ENCODE peak calls at places on chromosomes 4 and X, in four cellular contexts. I is fibroblast of pulmonary artery, H is kidney epithelial cell, F is foreskin fibroblast. T is an unnamed sample.

GRCh38 chr4:118826723-118827444 is 9.0 kb downstream of the SEC24D start:
- DNase-seq in I (no peak), H (no peak), F (no peak), T (no peak)

GRCh38 chr4:13543648-13544555 is at the start of gene NKX3-2:
- DNase-seq in I (no peak), H (no peak), F (peak), T (no peak)

GRCh38 chr4:1246901-1247810 is 1.8 kb downstream of the CTBP1 start:
- DNase-seq in I (no peak), H (no peak), F (no peak), T (no peak)

GRCh38 chr4:98505991-98506390 is 152.4 kb downstream of the TSPAN5 start:
- DNase-seq in I (no peak), H (no peak), F (no peak), T (no peak)

GRCh38 chrX:70592091-70592490 is 147.5 kb downstream of the DLG3 start:
- DNase-seq in I (peak), H (peak), F (peak), T (no peak)

GRCh38 chr4:132383571-132384199 is 765.4 kb upstream of the PCDH10 start:
- DNase-seq in I (peak), H (no peak), F (peak), T (no peak)

GRCh38 chr4:46390353-46391058 is 578 bp upstream of the GABRA2 start:
- DNase-seq in I (no peak), H (no peak), F (no peak), T (no peak)

GRCh38 chr4:183783933-183784622 is 121.0 kb upstream of the STOX2 start:
- DNase-seq in I (peak), H (no peak), F (peak), T (no peak)

GRCh38 chr4:70902577-70903281 is 560 bp downstream of the MOB1B start:
- DNase-seq in I (peak), H (no peak), F (no peak), T (no peak)

GRCh38 chr4:27366424-27366823 is 505.8 kb downstream of the STIM2 start:
- DNase-seq in I (peak), H (no peak), F (no peak), T (peak)

GRCh38 chr4:11488657-11489448 is 60.2 kb upstream of the HS3ST1 start:
- DNase-seq in I (no peak), H (no peak), F (no peak), T (no peak)

GRCh38 chr4:38311495-38311894 is 351.3 kb downstream of the PTTG2 start:
- DNase-seq in I (no peak), H (no peak), F (no peak), T (no peak)

GRCh38 chr4:127708985-127709384 is 21.2 kb upstream of the SLC25A31 start:
- DNase-seq in I (peak), H (peak), F (peak), T (peak)

GRCh38 chrX:4397471-4397870 is 684.0 kb upstream of the PRKX start:
- DNase-seq in I (no peak), H (no peak), F (no peak), T (peak)

GRCh38 chrX:13499736-13500135 is 69.7 kb upstream of the EGFL6 start:
- DNase-seq in I (no peak), H (no peak), F (no peak), T (no peak)

GRCh38 chrX:42127563-42127962 is 204.2 kb upstream of the CASK start:
- DNase-seq in I (no peak), H (no peak), F (no peak), T (no peak)

GRCh38 chr4:36215627-36216026 is 28.7 kb downstream of the ARAP2 start:
- DNase-seq in I (no peak), H (no peak), F (no peak), T (no peak)

GRCh38 chr4:171594293-171594692 is 218.9 kb upstream of the GALNTL6 start:
- DNase-seq in I (no peak), H (no peak), F (no peak), T (no peak)

GRCh38 chr4:22237155-22237751 is 278.6 kb downstream of the ADGRA3 start:
- DNase-seq in I (peak), H (no peak), F (no peak), T (no peak)

GRCh38 chr4:175953960-175954521 is 111.6 kb upstream of the WDR17 start:
- DNase-seq in I (no peak), H (no peak), F (no peak), T (no peak)

GRCh38 chrX:41605144-41605543 is 83.6 kb upstream of the GPR34 start:
- DNase-seq in I (no peak), H (no peak), F (no peak), T (no peak)

GRCh38 chr4:108834167-108834566 is 71.3 kb upstream of the ETNPPL start:
- DNase-seq in I (peak), H (peak), F (peak), T (peak)

GRCh38 chr4:139084425-139085093 is 69.0 kb downstream of the NOCT start:
- DNase-seq in I (peak), H (no peak), F (no peak), T (no peak)

GRCh38 chr4:828641-829271 is 2.8 kb upstream of the CPLX1 start:
- DNase-seq in I (peak), H (no peak), F (peak), T (no peak)

GRCh38 chrX:46627700-46628405 is 54.3 kb downstream of the CHST7 start:
- DNase-seq in I (peak), H (no peak), F (no peak), T (no peak)

GRCh38 chrX:10519761-10520160 is 100.6 kb downstream of the MID1 start:
- DNase-seq in I (peak), H (no peak), F (no peak), T (no peak)

GRCh38 chrX:22134681-22135080 is 102.6 kb downstream of the PHEX start:
- DNase-seq in I (peak), H (peak), F (peak), T (peak)

GRCh38 chrX:22141061-22141460 is 108.9 kb downstream of the PHEX start:
- DNase-seq in I (no peak), H (no peak), F (no peak), T (no peak)

GRCh38 chrX:22135994-22136684 is 104.0 kb downstream of the PHEX start:
- DNase-seq in I (peak), H (no peak), F (peak), T (peak)

GRCh38 chrX:22135171-22135711 is 103.1 kb downstream of the PHEX start:
- DNase-seq in I (peak), H (peak), F (peak), T (peak)

DNA sequence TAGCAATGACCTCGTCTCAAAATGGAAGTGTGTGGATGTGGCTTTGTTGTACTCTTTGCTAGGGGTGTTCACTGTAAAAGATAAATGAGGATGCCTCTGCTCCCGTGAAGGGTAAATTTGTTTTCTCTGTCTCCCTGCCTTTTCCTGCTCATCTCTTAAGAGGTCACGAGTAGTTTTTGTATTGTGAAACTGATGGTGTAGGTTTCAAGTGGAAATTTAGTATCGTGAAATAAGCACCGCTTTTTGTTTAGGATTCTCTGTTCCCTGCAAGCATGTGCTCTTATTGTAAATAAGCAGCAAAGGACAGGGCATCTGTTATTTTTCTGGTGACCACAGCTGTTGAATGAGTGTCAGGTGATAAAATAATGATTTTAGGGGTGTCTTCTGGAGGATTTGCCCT is 104.6 kb downstream of the PHEX start:
- DNase-seq in I (no peak), H (no peak), F (no peak), T (no peak)
- H3K4me3 ChIP-seq in I (no peak), H (no peak), F (peak), T (no peak)

DNA sequence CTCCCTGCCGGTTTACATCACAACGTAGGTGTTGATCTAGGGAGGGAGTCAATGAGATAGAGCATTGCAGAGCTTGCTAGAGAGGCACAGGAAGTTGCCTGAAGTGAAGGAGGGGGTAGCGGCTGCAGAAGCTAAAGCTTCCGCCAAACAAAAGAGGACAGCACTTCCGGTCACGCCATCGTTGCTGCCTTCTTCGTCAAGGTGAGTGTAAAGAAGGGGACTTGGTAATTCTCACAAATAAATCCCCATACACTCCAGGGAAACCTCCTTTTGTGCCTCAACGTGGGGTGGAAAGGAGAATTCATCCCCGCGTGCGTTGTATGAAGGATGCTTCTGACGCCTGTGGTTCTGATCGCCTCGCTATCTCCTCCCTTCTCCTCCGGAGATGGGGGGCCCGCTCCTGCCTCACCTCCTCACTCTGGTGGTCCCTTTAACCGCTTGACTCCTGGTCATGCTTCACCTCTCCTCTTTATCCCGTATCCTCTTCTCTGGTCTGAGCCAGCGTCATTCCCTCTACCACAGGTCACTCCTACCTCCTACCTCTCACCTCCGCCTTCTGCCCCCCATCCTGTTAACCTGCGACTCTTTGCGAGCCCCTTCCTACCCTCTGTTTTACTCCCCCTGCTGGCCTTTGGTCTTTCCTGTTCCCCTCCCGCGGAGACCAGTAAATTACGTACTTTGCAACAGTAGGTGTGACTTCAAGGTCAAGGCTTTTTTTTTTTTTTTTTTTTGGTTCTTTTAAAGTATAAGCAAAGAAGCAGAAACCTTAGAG is 59.9 kb downstream of the GSPT2 start:
- DNase-seq in I (peak), H (peak), F (peak), T (peak)
- TF ChIP-seq CTCF in I (peak), H (peak), F (peak), T (peak)

GRCh38 chrX:129780441-129781105 is 824 bp downstream of the SASH3 start:
- DNase-seq in I (no peak), H (no peak), F (no peak), T (no peak)
- H3K4me3 ChIP-seq in I (no peak), H (no peak), F (no peak), T (no peak)

DNA sequence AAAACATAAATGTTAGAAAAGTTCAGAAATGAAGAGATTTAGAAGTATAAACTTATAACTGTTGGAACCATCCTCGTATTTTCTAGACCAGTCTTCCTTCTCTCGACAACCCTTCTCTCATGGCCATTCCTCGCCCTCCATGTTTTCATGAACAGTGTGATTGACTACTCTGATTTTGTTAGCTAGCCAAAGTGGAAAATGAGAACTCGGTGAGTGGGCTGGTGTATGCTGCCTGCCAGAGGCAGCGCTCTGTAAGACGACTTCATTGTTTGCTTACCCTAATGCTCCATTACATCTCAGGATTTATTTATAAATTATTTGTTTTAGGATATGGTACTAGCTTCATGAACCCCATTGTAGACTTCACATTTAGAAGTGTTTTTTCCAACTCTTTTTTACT is 153.0 kb downstream of the CBR4 start:
- DNase-seq in I (no peak), H (no peak), F (no peak), T (no peak)
- TF ChIP-seq CTCF in I (no peak), H (no peak), F (no peak), T (no peak)

DNA sequence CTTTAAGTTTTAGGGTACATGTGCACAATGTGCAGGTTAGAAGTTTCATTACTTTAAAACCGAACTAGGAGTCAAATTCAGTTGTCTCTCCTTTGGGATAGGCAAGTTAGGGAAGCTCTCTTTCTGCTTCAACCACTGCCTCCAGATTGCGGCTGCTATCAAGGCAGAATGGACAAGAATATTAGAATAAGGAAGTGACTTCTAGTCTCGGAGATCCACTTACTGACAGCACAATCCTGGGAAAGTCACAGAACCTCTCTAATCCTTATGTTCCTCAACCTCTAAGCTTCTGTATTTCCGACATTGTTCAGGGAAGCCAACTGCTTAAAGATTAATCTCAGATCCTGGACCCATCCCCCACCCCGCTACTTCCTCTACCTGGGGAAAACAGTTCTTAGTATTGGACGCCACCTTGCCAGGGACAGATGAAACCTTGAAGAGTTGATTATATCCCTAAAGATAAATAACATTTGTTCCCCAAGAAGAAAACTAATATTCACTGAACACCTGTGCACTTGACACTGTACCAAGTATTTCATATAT is 2.1 kb downstream of the NUP62CL start:
- DNase-seq in I (no peak), H (no peak), F (no peak), T (no peak)
- H3K4me3 ChIP-seq in I (no peak), H (no peak), F (no peak), T (no peak)

GRCh38 chr4:40292313-40292759 is 42.8 kb upstream of the CHRNA9 start:
- DNase-seq in I (peak), H (no peak), F (peak), T (no peak)

GRCh38 chr4:40299704-40300336 is 35.3 kb upstream of the CHRNA9 start:
- DNase-seq in I (no peak), H (no peak), F (no peak), T (no peak)

GRCh38 chr4:40299126-40299525 is 36.0 kb upstream of the CHRNA9 start:
- DNase-seq in I (no peak), H (no peak), F (no peak), T (no peak)

GRCh38 chr4:40294339-40294738 is 40.8 kb upstream of the CHRNA9 start:
- DNase-seq in I (no peak), H (no peak), F (no peak), T (no peak)

GRCh38 chr4:40295572-40295971 is 39.6 kb upstream of the CHRNA9 start:
- DNase-seq in I (no peak), H (no peak), F (no peak), T (no peak)
- TF ChIP-seq CTCF in I (no peak), H (no peak), F (no peak), T (no peak)

GRCh38 chr4:73505567-73505966 is 24.0 kb downstream of the AFM start:
- DNase-seq in I (no peak), H (no peak), F (no peak), T (no peak)

GRCh38 chr4:73501664-73502265 is 20.2 kb downstream of the AFM start:
- DNase-seq in I (no peak), H (no peak), F (no peak), T (no peak)

GRCh38 chr4:73499996-73500765 is 18.6 kb downstream of the AFM start:
- DNase-seq in I (peak), H (no peak), F (no peak), T (no peak)
- H3K4me3 ChIP-seq in I (no peak), H (no peak), F (no peak), T (no peak)

GRCh38 chrX:2697741-2698294 is 6.7 kb downstream of the CD99 start:
- DNase-seq in I (no peak), H (no peak), F (no peak), T (no peak)

GRCh38 chrX:2694868-2695267 is 3.8 kb downstream of the CD99 start:
- DNase-seq in I (no peak), H (no peak), F (no peak), T (no peak)

GRCh38 chrX:2697306-2697705 is 6.2 kb downstream of the CD99 start:
- DNase-seq in I (no peak), H (no peak), F (no peak), T (no peak)

GRCh38 chrX:2698604-2699003 is 7.5 kb downstream of the CD99 start:
- DNase-seq in I (no peak), H (no peak), F (no peak), T (no peak)

DNA sequence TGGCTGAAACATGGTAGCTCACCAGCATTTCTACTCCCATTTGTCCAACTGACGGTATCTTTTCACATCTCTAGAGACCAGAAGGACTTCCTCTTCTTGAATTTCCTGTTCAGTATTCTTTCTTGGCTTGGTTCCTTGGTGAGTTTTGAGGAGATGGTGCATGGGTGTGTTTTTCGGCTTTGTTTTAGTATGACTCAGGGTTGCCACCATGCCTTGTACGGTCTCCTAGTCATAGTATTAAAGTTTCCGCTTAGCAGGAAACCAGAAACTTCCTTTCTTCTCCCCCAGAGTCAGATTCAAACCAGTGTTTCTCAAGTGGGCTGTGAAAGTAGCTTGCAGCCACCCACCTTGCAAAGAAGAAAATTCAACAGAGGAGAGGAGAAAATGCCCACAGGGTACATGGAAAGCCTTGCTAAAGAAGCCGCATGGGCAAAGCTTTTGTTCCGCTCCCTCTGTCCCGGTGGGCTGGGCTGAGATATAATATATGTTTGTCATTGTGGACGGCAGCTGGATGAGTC is 5.7 kb downstream of the CD99 start:
- DNase-seq in I (peak), H (no peak), F (peak), T (no peak)
- TF ChIP-seq CTCF in I (no peak), H (no peak), F (no peak), T (no peak)

GRCh38 chr4:81030061-81030616 is 369 bp upstream of the BMP3 start:
- DNase-seq in I (no peak), H (no peak), F (no peak), T (no peak)

GRCh38 chr4:81031389-81032173 is 1.1 kb downstream of the BMP3 start:
- DNase-seq in I (no peak), H (no peak), F (no peak), T (no peak)

GRCh38 chr4:81030617-81031388 is at the start of gene BMP3:
- DNase-seq in I (no peak), H (no peak), F (peak), T (no peak)

GRCh38 chr4:81032805-81033684 is 2.5 kb downstream of the BMP3 start:
- DNase-seq in I (no peak), H (no peak), F (no peak), T (no peak)

DNA sequence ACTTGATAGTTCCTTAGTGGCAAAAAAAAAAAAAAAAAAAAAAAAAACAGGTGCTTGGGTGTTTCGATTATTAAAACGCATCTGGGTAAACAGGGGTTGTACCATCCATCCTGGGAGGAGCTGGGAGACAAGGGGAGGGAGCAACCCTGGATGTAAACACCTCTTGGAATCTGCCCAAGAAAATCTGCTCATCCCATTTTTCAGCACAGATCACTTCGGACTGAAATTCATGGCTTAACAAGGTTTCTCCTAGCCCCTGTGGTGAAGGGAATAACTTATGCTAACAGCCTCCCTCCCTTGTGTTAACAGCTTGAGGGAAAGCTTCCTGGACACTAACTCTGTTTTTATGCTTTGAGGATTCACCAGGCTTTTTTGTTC is 1.7 kb downstream of the BMP3 start:
- DNase-seq in I (no peak), H (no peak), F (no peak), T (no peak)
- H3K4me3 ChIP-seq in I (no peak), H (no peak), F (no peak), T (no peak)

DNA sequence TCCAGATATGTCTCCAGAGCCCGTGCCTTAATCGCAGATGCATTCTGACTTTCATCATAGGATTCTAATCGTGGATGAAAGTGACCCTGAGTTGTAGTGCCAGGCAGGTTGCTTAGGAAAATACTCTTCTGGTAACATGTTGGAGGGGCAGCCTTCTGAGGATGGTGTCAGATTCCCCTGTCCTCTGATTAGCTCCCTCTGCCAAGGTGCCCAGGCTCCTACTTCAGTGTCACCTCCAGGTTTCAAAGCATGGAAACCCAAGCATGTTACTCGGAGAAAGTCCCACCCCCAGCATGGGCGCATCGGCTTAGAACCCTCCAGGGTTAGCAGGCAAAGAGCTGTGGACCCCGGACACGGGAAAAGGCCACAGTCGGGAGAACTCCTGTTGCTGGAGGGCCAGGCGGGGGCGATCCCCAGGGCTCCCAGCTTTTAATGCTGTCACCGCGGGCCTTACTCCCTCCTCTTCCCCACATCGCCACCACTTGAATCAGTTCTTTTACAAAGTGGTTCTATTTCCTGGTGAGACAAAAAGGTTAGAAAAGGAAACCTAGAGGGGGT is 44.5 kb downstream of the TRIM2 start:
- DNase-seq in I (no peak), H (no peak), F (no peak), T (no peak)
- TF ChIP-seq CTCF in I (no peak), H (no peak), F (no peak), T (no peak)

T was measured in astrocyte of the cerebellum.